ENCODE peak calls at places on chromosomes 11 and 22, in six cellular contexts. B is stomach; S is CD8-positive, alpha-beta memory T cell; Y is tibial nerve; M is heart right ventricle; T is right lobe of liver. L is an unnamed sample. For H3K9me3 and H3K36me3, the result is how much of the 10 kb centered on the place peaks cover.

GRCh38 chr11:43992834-43993637 is 50.6 kb downstream of the C11orf96 start:
- DNase-seq in B (no peak), M (no peak), Y (no peak), T (no peak), S (no peak), L (no peak)

GRCh38 chr11:206516-207212 is 535 bp downstream of the BET1L start:
- DNase-seq in S (no peak), Y (no peak), M (no peak), T (peak), B (peak), L (peak)

GRCh38 chr11:123611698-123612097 is 42.7 kb downstream of the SCN3B start:
- DNase-seq in T (no peak), Y (no peak), M (no peak), S (no peak), B (no peak), L (no peak)

GRCh38 chr22:47298017-47298820 is 535.8 kb downstream of the TBC1D22A start:
- DNase-seq in S (no peak), B (no peak), Y (no peak), T (no peak), M (no peak), L (no peak)

GRCh38 chr11:1880746-1881441 is 10.8 kb downstream of the PRR33 start:
- DNase-seq in M (no peak), Y (no peak), B (no peak), S (no peak), T (no peak), L (no peak)

GRCh38 chr22:20406686-20407408 is 12.9 kb downstream of the ZNF74 start:
- DNase-seq in M (no peak), S (no peak), T (no peak), Y (no peak), B (no peak), L (no peak)

GRCh38 chr11:17890333-17890732 is 122.5 kb downstream of the SERGEF start:
- DNase-seq in S (no peak), Y (no peak), T (no peak), B (no peak), M (no peak), L (no peak)

GRCh38 chr11:93573184-93573583 is 30.0 kb upstream of the SMCO4 start:
- DNase-seq in T (no peak), S (no peak), Y (no peak), M (no peak), B (no peak), L (no peak)

GRCh38 chr22:20130319-20130718 is 1.3 kb upstream of the ZDHHC8 start:
- DNase-seq in B (no peak), T (no peak), S (no peak), Y (no peak), M (no peak), L (no peak)

GRCh38 chr11:79160786-79161403 is 279.9 kb downstream of the TENM4 start:
- DNase-seq in Y (no peak), M (no peak), T (no peak), S (no peak), B (no peak), L (no peak)

GRCh38 chr11:18987454-18988231 is 48.4 kb upstream of the MRGPRX1 start:
- DNase-seq in Y (no peak), M (no peak), S (no peak), B (no peak), T (no peak), L (no peak)

GRCh38 chr11:124920870-124921609 is 2.0 kb downstream of the HEPN1 start:
- DNase-seq in S (peak), T (peak), M (peak), Y (peak), B (peak), L (peak)

GRCh38 chr11:69848196-69848595 is 29.0 kb upstream of the FGF3 start:
- DNase-seq in M (no peak), Y (no peak), T (no peak), S (no peak), B (no peak), L (no peak)

GRCh38 chr11:78377625-78378418 is 39.8 kb downstream of the GAB2 start:
- DNase-seq in M (no peak), B (no peak), T (no peak), Y (no peak), S (no peak), L (no peak)

GRCh38 chr11:6248248-6248647 is 9.4 kb downstream of the CNGA4 start:
- DNase-seq in Y (no peak), M (no peak), T (no peak), S (no peak), B (no peak), L (no peak)

GRCh38 chr11:128575956-128576340 is 11.4 kb downstream of the ETS1 start:
- DNase-seq in Y (no peak), B (no peak), T (no peak), M (no peak), S (no peak), L (peak)

GRCh38 chr22:44983878-44984482 is 25.8 kb downstream of the PHF21B start:
- DNase-seq in Y (no peak), B (no peak), M (no peak), T (no peak), S (no peak), L (no peak)

GRCh38 chr22:21865041-21865440 is 2.4 kb downstream of the MAPK1 start:
- DNase-seq in M (no peak), S (no peak), T (no peak), B (peak), Y (no peak), L (peak)

GRCh38 chr11:6882747-6883146 is 6.3 kb downstream of the OR10A4 start:
- DNase-seq in T (no peak), Y (no peak), S (no peak), M (no peak), B (no peak), L (no peak)

GRCh38 chr11:45204761-45205160 is 58.3 kb downstream of the PRDM11 start:
- DNase-seq in T (no peak), B (no peak), S (no peak), M (no peak), Y (no peak), L (no peak)

GRCh38 chr22:29702025-29702930 is 17.5 kb upstream of the CABP7 start:
- DNase-seq in Y (no peak), T (no peak), M (no peak), B (no peak), S (no peak), L (no peak)

DNA sequence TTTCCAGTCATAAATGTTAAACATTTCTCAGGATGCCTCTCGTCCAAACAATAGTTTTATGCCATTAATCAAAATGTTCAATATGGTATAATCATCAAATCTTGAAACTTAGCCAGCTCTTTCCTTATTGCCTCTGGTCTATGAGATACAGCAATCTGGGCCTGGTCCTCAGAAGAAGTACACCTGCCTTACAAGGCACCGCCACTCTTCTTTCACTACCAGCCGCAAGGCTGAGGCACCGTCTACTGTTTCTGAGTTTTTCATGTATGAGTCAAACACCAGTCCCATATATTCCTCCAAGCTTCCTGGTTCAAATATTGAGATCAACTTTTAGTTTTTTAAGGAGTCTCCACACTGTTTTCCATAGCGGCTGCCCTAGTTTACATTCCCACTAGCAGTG is 600.6 kb upstream of the FAT3 start:
- DNase-seq in Y (no peak), S (no peak), B (no peak), M (no peak), T (no peak), L (no peak)
- H3K9me3 ChIP-seq in Y (under half), S (under half), B (under half), M (under half), T (under half), L (under half)

GRCh38 chr11:62880803-62881578 is at the start of gene SLC3A2:
- DNase-seq in M (peak), S (peak), T (peak), B (peak), Y (peak), L (peak)
- H3K36me3 ChIP-seq in M (under half), S (under half), T (under half), B (under half), Y (under half), L (under half)

GRCh38 chr22:43303751-43304150 is 39.4 kb downstream of the SCUBE1 start:
- DNase-seq in S (no peak), B (no peak), M (no peak), T (no peak), Y (no peak), L (no peak)
- H3K27ac ChIP-seq in S (no peak), B (no peak), M (no peak), T (no peak), Y (peak), L (no peak)

GRCh38 chr11:81197396-81197795 is 1536.3 kb downstream of the FAM181B start:
- DNase-seq in S (no peak), Y (no peak), B (no peak), M (no peak), T (no peak), L (no peak)
- H3K9me3 ChIP-seq in S (under half), Y (under half), B (under half), M (under half), T (under half), L (under half)

GRCh38 chr11:67298786-67299185 is 4.5 kb upstream of the SSH3 start:
- DNase-seq in S (no peak), B (no peak), Y (no peak), M (no peak), T (no peak), L (no peak)
- H3K36me3 ChIP-seq in S (under half), B (half or more), Y (half or more), M (under half), T (under half), L (under half)

GRCh38 chr22:27204280-27204679 is 546.9 kb downstream of the MIAT start:
- DNase-seq in S (no peak), T (no peak), Y (no peak), B (no peak), M (no peak), L (no peak)

GRCh38 chr22:27201741-27202140 is 544.4 kb downstream of the MIAT start:
- DNase-seq in T (no peak), Y (no peak), S (no peak), B (no peak), M (no peak), L (no peak)

GRCh38 chr22:27206001-27206746 is 548.8 kb downstream of the MIAT start:
- DNase-seq in B (no peak), Y (no peak), T (no peak), S (no peak), M (no peak), L (no peak)

GRCh38 chr22:27204817-27205216 is 547.4 kb downstream of the MIAT start:
- DNase-seq in M (no peak), B (no peak), Y (no peak), S (no peak), T (no peak), L (no peak)

GRCh38 chr22:27203276-27203660 is 545.9 kb downstream of the MIAT start:
- DNase-seq in B (no peak), S (no peak), M (no peak), T (no peak), Y (no peak), L (no peak)
- H3K27ac ChIP-seq in B (peak), S (no peak), M (no peak), T (no peak), Y (peak), L (no peak)

GRCh38 chr22:49015993-49016908 is 811.4 kb downstream of the BRD1 start:
- DNase-seq in B (peak), T (peak), Y (peak), M (peak), S (no peak), L (no peak)
- H3K9me3 ChIP-seq in B (under half), T (under half), Y (under half), M (under half), S (under half), L (under half)